ENCODE peak calls at places on chromosomes 1 and 21, in seven cellular contexts. T is cardiac muscle cell, S is H7, R is esophagus squamous epithelium, U is NCI-H1436 treated with DMSO at 0.1 percent for 48 hours, X is H54, A is H4. O is an unnamed sample.

GRCh38 chr1:208201241-208201640 is 42.9 kb downstream of the PLXNA2 start:
- DNase-seq in S (no peak), T (no peak), A (peak), R (no peak), X (peak), U (no peak), O (no peak)

GRCh38 chr1:210647406-210648333 is 319.0 kb downstream of the HHAT start:
- DNase-seq in X (peak), T (no peak), R (no peak), S (no peak), A (peak), U (no peak), O (no peak)

GRCh38 chr1:61337981-61338848 is 255.9 kb downstream of the NFIA start:
- DNase-seq in U (peak), R (no peak), S (peak), A (peak), X (peak), T (peak), O (no peak)

GRCh38 chr1:1290238-1290731 is 10.0 kb downstream of the SCNN1D start:
- DNase-seq in S (peak), U (no peak), X (no peak), T (peak), A (no peak), R (no peak), O (no peak)

GRCh38 chr1:91725961-91726704 is 159.8 kb downstream of the TGFBR3 start:
- DNase-seq in S (no peak), A (peak), T (no peak), U (no peak), R (no peak), X (no peak), O (no peak)

GRCh38 chr1:85240174-85240601 is 19.3 kb downstream of the C1orf52 start:
- DNase-seq in R (no peak), A (no peak), X (no peak), U (no peak), T (peak), S (peak), O (no peak)

GRCh38 chr1:246933893-246934292 is 2.1 kb upstream of the AHCTF1 start:
- DNase-seq in X (no peak), R (no peak), A (no peak), U (no peak), S (no peak), T (no peak), O (no peak)

GRCh38 chr1:147723691-147724323 is 36.6 kb downstream of the GJA5 start:
- DNase-seq in A (peak), U (no peak), T (peak), R (no peak), X (no peak), S (peak), O (no peak)

GRCh38 chr1:27031235-27032118 is 18.8 kb upstream of the TENT5B start:
- DNase-seq in R (no peak), X (peak), S (peak), U (no peak), A (peak), T (no peak), O (no peak)

GRCh38 chr21:34688145-34688544 is 19.4 kb downstream of the CLIC6 start:
- DNase-seq in X (no peak), S (no peak), A (no peak), R (no peak), T (no peak), U (no peak), O (no peak)

GRCh38 chr1:36024761-36025303 is 59.1 kb upstream of the TEKT2 start:
- DNase-seq in X (no peak), U (no peak), S (no peak), A (no peak), R (no peak), T (no peak), O (no peak)

GRCh38 chr1:15684042-15684461 is at the start of gene PLEKHM2:
- DNase-seq in R (no peak), T (peak), X (no peak), S (peak), A (no peak), U (no peak), O (no peak)

GRCh38 chr1:3292868-3293562 is 161.4 kb upstream of the ARHGEF16 start:
- DNase-seq in X (no peak), T (no peak), S (no peak), U (no peak), R (no peak), A (no peak), O (no peak)

GRCh38 chr1:68293609-68294353 is 61.5 kb upstream of the WLS start:
- DNase-seq in X (no peak), R (no peak), A (no peak), T (peak), S (peak), U (no peak), O (no peak)

GRCh38 chr1:30966690-30967369 is 58.3 kb upstream of the SDC3 start:
- DNase-seq in S (no peak), X (peak), T (peak), R (no peak), A (peak), U (peak), O (no peak)

O was measured in SIG-M5.